ENCODE peak calls at places on chromosomes 5 and 9, in ten cellular contexts. Q, J, B, Y, P, X, W, U, R and D are unnamed samples.

GRCh38 chr9:8600914-8601680 is 801.5 kb upstream of the DMAC1 start:
- DNase-seq in Q (no peak), U (no peak), R (no peak), X (peak), Y (no peak), B (peak), P (no peak), J (no peak), W (no peak), D (no peak)

GRCh38 chr5:36444582-36444999 is 142.9 kb upstream of the RANBP3L start:
- DNase-seq in P (no peak), Q (peak), Y (peak), X (no peak), J (no peak), R (no peak), U (peak), W (peak), B (no peak), D (no peak)

GRCh38 chr5:159405611-159406031 is 75.3 kb upstream of the IL12B start:
- DNase-seq in Y (no peak), R (no peak), W (peak), J (no peak), X (no peak), B (no peak), U (no peak), Q (no peak), P (no peak), D (no peak)

GRCh38 chr9:128742401-128742800 is 18.5 kb upstream of the ZDHHC12 start:
- DNase-seq in Q (no peak), U (no peak), R (no peak), W (no peak), B (no peak), Y (no peak), X (no peak), P (no peak), J (no peak), D (no peak)

GRCh38 chr5:107474724-107475489 is 195.8 kb downstream of the EFNA5 start:
- DNase-seq in Y (no peak), Q (no peak), W (no peak), P (no peak), J (no peak), U (no peak), X (peak), R (no peak), B (no peak), D (no peak)

GRCh38 chr9:72583370-72583769 is 62.0 kb downstream of the TMC1 start:
- DNase-seq in X (no peak), R (no peak), J (no peak), Y (no peak), B (no peak), P (no peak), W (peak), Q (no peak), U (no peak), D (no peak)

GRCh38 chr9:112925058-112925641 is 34.5 kb upstream of the SLC46A2 start:
- DNase-seq in Q (no peak), B (no peak), Y (no peak), W (peak), X (peak), U (no peak), R (peak), P (peak), J (no peak), D (peak)

GRCh38 chr9:21974542-21975409 is 19.4 kb downstream of the CDKN2A start:
- DNase-seq in Y (no peak), Q (peak), P (peak), U (no peak), J (no peak), B (no peak), X (peak), W (peak), R (peak), D (peak)

GRCh38 chr9:70564464-70565190 is 150.2 kb upstream of the KLF9 start:
- DNase-seq in Q (no peak), P (no peak), R (no peak), J (no peak), B (no peak), W (no peak), X (no peak), Y (no peak), U (no peak), D (no peak)

GRCh38 chr9:109925810-109926209 is 145.8 kb downstream of the PALM2AKAP2 start:
- DNase-seq in U (no peak), Q (no peak), P (no peak), R (no peak), W (no peak), Y (no peak), B (no peak), X (no peak), J (no peak), D (no peak)

GRCh38 chr9:114238919-114239879 is 83.7 kb upstream of the ORM1 start:
- DNase-seq in U (no peak), X (peak), Q (no peak), J (no peak), P (no peak), R (peak), B (no peak), Y (no peak), W (peak), D (peak)

GRCh38 chr9:117153021-117153420 is 261.8 kb downstream of the ASTN2 start:
- DNase-seq in X (no peak), Q (no peak), U (no peak), J (no peak), P (no peak), Y (no peak), W (peak), B (no peak), R (no peak), D (no peak)

GRCh38 chr9:116574027-116574679 is 113.0 kb upstream of the TRIM32 start:
- DNase-seq in W (no peak), J (no peak), B (no peak), P (no peak), R (no peak), X (peak), Y (no peak), U (no peak), Q (peak), D (no peak)

DNA sequence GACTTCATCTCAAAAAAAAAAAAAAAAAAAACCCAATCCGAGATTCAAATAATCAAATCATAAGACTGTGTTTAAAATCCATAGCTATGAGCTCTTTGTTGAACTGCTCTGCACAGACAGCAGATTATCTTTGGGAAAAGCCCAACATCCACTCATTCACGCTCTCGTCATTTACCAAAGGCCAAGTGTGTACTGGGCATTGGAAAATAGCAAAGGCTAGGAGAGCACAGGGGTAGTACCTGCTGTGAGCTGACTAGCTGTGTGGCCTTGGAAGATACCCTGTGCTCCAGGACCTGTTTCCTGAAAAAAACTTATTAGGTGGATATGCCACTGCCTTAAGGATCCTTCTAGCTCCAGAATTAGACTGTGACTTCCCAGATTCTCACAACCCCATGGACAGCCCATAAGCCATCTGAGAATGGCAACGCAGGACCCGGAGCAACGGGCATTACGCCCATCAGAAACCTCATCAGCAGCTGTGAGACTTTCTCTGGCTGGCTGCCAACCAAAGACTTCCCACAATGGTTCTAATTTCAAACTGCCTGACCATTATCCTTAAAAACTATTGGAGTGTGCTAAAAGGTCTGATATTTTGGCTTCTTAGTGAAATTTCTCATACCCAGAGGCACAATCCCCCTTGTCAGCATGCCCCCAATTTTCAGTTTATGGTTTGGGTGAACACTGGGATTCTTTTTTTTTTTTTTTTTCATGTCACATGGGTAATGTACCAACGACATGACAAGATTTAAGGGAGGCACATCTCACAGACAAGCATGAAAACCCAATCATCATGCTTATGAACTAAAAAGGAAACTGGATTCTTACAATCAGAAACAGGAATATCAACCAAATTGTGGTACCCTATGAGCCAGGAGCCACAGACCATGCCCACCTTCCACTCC is 16.8 kb downstream of the SERINC5 start:
- DNase-seq in Y (peak), W (peak), B (peak), P (no peak), R (no peak), Q (peak), U (peak), X (no peak), J (no peak), D (no peak)
- H3K27ac ChIP-seq in Y (peak), W (no peak), B (no peak), P (no peak), R (no peak), Q (peak), U (peak), X (no peak), J (peak), D (no peak)

GRCh38 chr9:127444283-127444920 is 6.8 kb downstream of the RPL12 start:
- DNase-seq in U (no peak), J (no peak), P (no peak), Q (no peak), R (peak), W (no peak), X (peak), Y (no peak), B (no peak), D (peak)
- H3K27ac ChIP-seq in U (no peak), J (no peak), P (no peak), Q (no peak), R (no peak), W (no peak), X (no peak), Y (no peak), B (peak), D (no peak)

GRCh38 chr5:153365547-153365946 is 124.9 kb upstream of the GRIA1 start:
- DNase-seq in J (no peak), P (no peak), R (no peak), B (no peak), X (no peak), Y (no peak), U (no peak), Q (no peak), W (no peak), D (no peak)
- H3K27ac ChIP-seq in J (no peak), P (no peak), R (no peak), B (no peak), X (no peak), Y (no peak), U (no peak), Q (no peak), W (no peak), D (no peak)

DNA sequence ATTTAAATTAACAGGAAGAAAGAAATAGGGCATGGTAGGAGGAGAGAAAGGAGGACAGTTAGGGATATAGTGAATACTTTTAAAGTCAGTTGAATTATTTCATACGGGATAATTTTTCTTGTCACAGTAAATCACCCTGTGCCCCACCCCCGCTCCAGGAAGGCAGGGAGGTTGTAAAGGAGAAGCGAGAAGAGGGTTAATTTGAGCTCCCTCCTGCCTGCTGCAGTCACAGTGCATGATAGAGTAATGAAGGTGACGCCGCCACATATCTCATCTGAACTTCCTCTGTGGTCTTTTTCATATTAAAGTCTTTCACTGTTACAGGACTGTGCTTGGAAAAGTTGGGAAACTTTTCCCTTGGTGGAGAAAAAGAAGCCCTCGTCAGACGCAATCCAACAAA is 896 bp upstream of the PCSK5 start:
- DNase-seq in J (no peak), X (no peak), R (no peak), P (peak), Y (no peak), B (no peak), U (no peak), W (no peak), Q (no peak), D (no peak)
- H3K27ac ChIP-seq in J (peak), X (no peak), R (no peak), P (peak), Y (peak), B (peak), U (peak), W (peak), Q (peak), D (no peak)

GRCh38 chr5:132204330-132204729 is 23.3 kb downstream of the P4HA2 start:
- DNase-seq in B (no peak), X (no peak), U (no peak), P (no peak), W (no peak), Q (no peak), Y (no peak), R (peak), J (no peak), D (no peak)

GRCh38 chr5:132203916-132204315 is 23.7 kb downstream of the P4HA2 start:
- DNase-seq in Y (peak), U (no peak), Q (no peak), J (no peak), B (no peak), R (peak), X (no peak), W (no peak), P (no peak), D (no peak)

GRCh38 chr5:132204736-132205135 is 22.9 kb downstream of the P4HA2 start:
- DNase-seq in B (no peak), X (no peak), P (no peak), Y (no peak), U (no peak), Q (no peak), R (peak), J (no peak), W (no peak), D (no peak)

GRCh38 chr5:132202711-132203463 is 24.8 kb downstream of the P4HA2 start:
- DNase-seq in B (no peak), R (peak), J (no peak), P (no peak), W (no peak), X (no peak), U (no peak), Q (peak), Y (no peak), D (no peak)

GRCh38 chr5:132203464-132203818 is 24.2 kb downstream of the P4HA2 start:
- DNase-seq in J (no peak), U (no peak), B (no peak), Q (no peak), X (no peak), R (no peak), Y (no peak), P (no peak), W (peak), D (no peak)
- H3K27ac ChIP-seq in J (no peak), U (peak), B (no peak), Q (peak), X (no peak), R (no peak), Y (no peak), P (no peak), W (peak), D (no peak)

GRCh38 chr5:179803651-179804598 is 2.7 kb downstream of the MGAT4B start:
- DNase-seq in P (peak), W (no peak), X (no peak), B (peak), U (no peak), R (peak), Q (no peak), J (peak), Y (no peak), D (no peak)
- H3K27ac ChIP-seq in P (no peak), W (peak), X (no peak), B (no peak), U (no peak), R (no peak), Q (peak), J (peak), Y (no peak), D (no peak)